ENCODE peak calls at places on chromosomes 2 and 18, in seven cellular contexts. P, Y, Z, V, C, K and A are unnamed samples.

GRCh38 chr2:181157326-181157725 is 176.9 kb downstream of the UBE2E3 start:
- DNase-seq in P (no peak), Y (no peak), Z (peak; percentile 74), V (no peak), C (no peak), K (no peak), A (no peak)

GRCh38 chr2:239514753-239515152 is 113.9 kb upstream of the HDAC4 start:
- DNase-seq in P (no peak), Y (no peak), Z (no peak), V (no peak), C (no peak), K (no peak), A (no peak)

GRCh38 chr2:220555961-220556360 is 928.5 kb downstream of the SLC4A3 start:
- DNase-seq in P (no peak), Y (no peak), Z (no peak), V (no peak), C (no peak), K (no peak), A (no peak)

GRCh38 chr2:109489296-109489695 is 124.5 kb downstream of the SEPTIN10 start:
- DNase-seq in P (no peak), Y (no peak), Z (no peak), V (no peak), C (no peak), K (no peak), A (no peak)

GRCh38 chr2:46310446-46310845 is 13.2 kb downstream of the EPAS1 start:
- DNase-seq in P (no peak), Y (no peak), Z (no peak), V (no peak), C (no peak), K (no peak), A (no peak)

GRCh38 chr2:8314063-8314462 is 367.8 kb upstream of the ID2 start:
- DNase-seq in P (no peak), Y (no peak), Z (no peak), V (no peak), C (no peak), K (no peak), A (no peak)

GRCh38 chr18:9474983-9475642 is at the start of gene RALBP1:
- DNase-seq in P (peak; percentile 99), Y (peak; percentile 100), Z (peak; percentile 99), V (peak; percentile 100), C (peak; percentile 100), K (peak; percentile 99), A (peak; percentile 98)

GRCh38 chr2:119616421-119616820 is 62.6 kb upstream of the TMEM177 start:
- DNase-seq in P (no peak), Y (no peak), Z (no peak), V (no peak), C (no peak), K (no peak), A (no peak)

GRCh38 chr2:164779383-164780057 is 62.1 kb downstream of the COBLL1 start:
- DNase-seq in P (no peak), Y (no peak), Z (no peak), V (no peak), C (no peak), K (no peak), A (no peak)

GRCh38 chr2:66587216-66587615 is 152.3 kb downstream of the MEIS1 start:
- DNase-seq in P (peak; percentile 1), Y (no peak), Z (no peak), V (no peak), C (no peak), K (no peak), A (no peak)

GRCh38 chr18:9539283-9539682 is 64.0 kb downstream of the RALBP1 start:
- DNase-seq in P (no peak), Y (no peak), Z (no peak), V (peak; percentile 81), C (no peak), K (no peak), A (no peak)

GRCh38 chr2:29879456-29879855 is 41.9 kb downstream of the ALK start:
- DNase-seq in P (no peak), Y (no peak), Z (no peak), V (no peak), C (no peak), K (no peak), A (no peak)

GRCh38 chr2:25298776-25299431 is 42.8 kb downstream of the DNMT3A start:
- DNase-seq in P (no peak), Y (no peak), Z (no peak), V (no peak), C (no peak), K (no peak), A (no peak)

GRCh38 chr18:56727399-56727798 is 76.2 kb downstream of the WDR7 start:
- DNase-seq in P (no peak), Y (no peak), Z (no peak), V (no peak), C (no peak), K (peak; percentile 28), A (no peak)

GRCh38 chr2:8477511-8478132 is 204.2 kb upstream of the ID2 start:
- DNase-seq in P (peak; percentile 94), Y (no peak), Z (no peak), V (no peak), C (no peak), K (no peak), A (no peak)

GRCh38 chr2:225668606-225669266 is 269.2 kb downstream of the NYAP2 start:
- DNase-seq in P (peak; percentile 70), Y (no peak), Z (peak; percentile 51), V (peak; percentile 78), C (no peak), K (no peak), A (no peak)

GRCh38 chr2:101873543-101873942 is 118.2 kb upstream of the IL1R2 start:
- DNase-seq in P (peak; percentile 29), Y (no peak), Z (no peak), V (no peak), C (no peak), K (no peak), A (no peak)

GRCh38 chr2:133025004-133025403 is 355.0 kb upstream of the LYPD1 start:
- DNase-seq in P (no peak), Y (no peak), Z (no peak), V (no peak), C (no peak), K (no peak), A (no peak)

GRCh38 chr2:230701308-230701707 is 11.3 kb upstream of the CAB39 start:
- DNase-seq in P (no peak), Y (no peak), Z (no peak), V (no peak), C (no peak), K (no peak), A (no peak)

GRCh38 chr2:121237336-121237979 is 47.5 kb downstream of the TFCP2L1 start:
- DNase-seq in P (no peak), Y (no peak), Z (no peak), V (no peak), C (no peak), K (no peak), A (no peak)

GRCh38 chr18:61201516-61201915 is 131.7 kb upstream of the CDH20 start:
- DNase-seq in P (no peak), Y (no peak), Z (no peak), V (no peak), C (no peak), K (no peak), A (no peak)

GRCh38 chr2:26528870-26529269 is 50.9 kb upstream of the OTOF start:
- DNase-seq in P (no peak), Y (no peak), Z (no peak), V (no peak), C (no peak), K (no peak), A (no peak)

GRCh38 chr2:157603203-157603602 is 25.5 kb downstream of the ACVR1C start:
- DNase-seq in P (no peak), Y (no peak), Z (no peak), V (no peak), C (no peak), K (no peak), A (no peak)

GRCh38 chr2:24448811-24449210 is 42.2 kb upstream of the NCOA1 start:
- DNase-seq in P (no peak), Y (no peak), Z (no peak), V (no peak), C (no peak), K (no peak), A (no peak)

GRCh38 chr2:47801118-47801517 is 18.2 kb downstream of the MSH6 start:
- DNase-seq in P (no peak), Y (no peak), Z (no peak), V (no peak), C (no peak), K (no peak), A (no peak)

GRCh38 chr18:47343291-47343690 is 91.8 kb upstream of the SKOR2 start:
- DNase-seq in P (no peak), Y (no peak), Z (no peak), V (no peak), C (no peak), K (no peak), A (no peak)